ENCODE peak calls at places on chromosomes 13 and 19, in seven cellular contexts. Y, O, T, U, S, W and F are unnamed samples.

GRCh38 chr19:3830841-3831589 is 37.8 kb downstream of the ZFR2 start:
- DNase-seq in O (no peak), T (no peak), W (no peak), S (no peak), U (no peak), Y (no peak), F (no peak)

GRCh38 chr13:111531505-111531904 is 211.1 kb downstream of the TEX29 start:
- DNase-seq in T (no peak), W (no peak), S (no peak), Y (no peak), O (no peak), U (no peak), F (peak)

GRCh38 chr19:54209058-54209747 is 8.5 kb downstream of the RPS9 start:
- DNase-seq in O (no peak), S (no peak), W (no peak), T (no peak), Y (no peak), U (no peak), F (no peak)

GRCh38 chr19:53908106-53908932 is 759 bp upstream of the CACNG7 start:
- DNase-seq in Y (no peak), O (no peak), W (peak), S (peak), U (no peak), T (peak), F (no peak)

GRCh38 chr19:14774373-14774772 is 4.0 kb downstream of the ADGRE2 start:
- DNase-seq in Y (no peak), O (no peak), U (no peak), W (no peak), S (no peak), T (no peak), F (no peak)

GRCh38 chr13:97329331-97329730 is 104.6 kb upstream of the RAP2A start:
- DNase-seq in U (no peak), S (peak), W (no peak), Y (no peak), O (no peak), T (no peak), F (no peak)

GRCh38 chr13:46831588-46832194 is 34.7 kb upstream of the ESD start:
- DNase-seq in Y (peak), U (peak), S (peak), W (peak), T (peak), O (no peak), F (peak)

GRCh38 chr13:97849305-97849704 is 104.2 kb upstream of the IPO5 start:
- DNase-seq in Y (peak), T (peak), U (no peak), O (no peak), W (peak), S (peak), F (peak)

GRCh38 chr13:110628477-110628793 is 13.1 kb downstream of the NAXD start:
- DNase-seq in O (no peak), W (no peak), T (peak), S (no peak), U (no peak), Y (no peak), F (no peak)

GRCh38 chr13:75236774-75237173 is 245.2 kb downstream of the TBC1D4 start:
- DNase-seq in W (no peak), Y (no peak), S (no peak), U (no peak), O (no peak), T (peak), F (peak)

GRCh38 chr13:80706164-80706471 is 365.2 kb upstream of the SPRY2 start:
- DNase-seq in U (no peak), S (no peak), T (no peak), W (no peak), Y (no peak), O (no peak), F (no peak)